ENCODE peak calls at places on chromosomes 2 and 18, in five cellular contexts. D, N, S, R and H are unnamed samples.

GRCh38 chr2:190603374-190603773 is 45.5 kb upstream of the NAB1 start:
- DNase-seq in D (no peak), N (no peak), S (no peak), R (no peak), H (no peak)

GRCh38 chr2:165629776-165630175 is 160.3 kb downstream of the CSRNP3 start:
- DNase-seq in D (no peak), N (no peak), S (no peak), R (no peak), H (no peak)

GRCh38 chr2:144083211-144083610 is 436.7 kb downstream of the ZEB2 start:
- DNase-seq in D (no peak), N (no peak), S (peak), R (peak), H (no peak)

GRCh38 chr2:233051241-233052149 is 8.6 kb upstream of the INPP5D start:
- DNase-seq in D (no peak), N (peak), S (peak), R (peak), H (peak)

GRCh38 chr2:58428553-58429284 is 187.6 kb upstream of the FANCL start:
- DNase-seq in D (peak), N (peak), S (no peak), R (peak), H (peak)

GRCh38 chr2:207766697-207767460 is 2.8 kb downstream of the FZD5 start:
- DNase-seq in D (no peak), N (peak), S (no peak), R (no peak), H (peak)

GRCh38 chr2:33617989-33618388 is 18.9 kb upstream of the FAM98A start:
- DNase-seq in D (no peak), N (no peak), S (no peak), R (no peak), H (no peak)

GRCh38 chr2:207530160-207531023 is 630 bp downstream of the CREB1 start:
- DNase-seq in D (no peak), N (peak), S (no peak), R (peak), H (no peak)

GRCh38 chr2:240344904-240345303 is 90.6 kb upstream of the GPC1 start:
- DNase-seq in D (no peak), N (no peak), S (no peak), R (no peak), H (no peak)

GRCh38 chr18:75173125-75173432 is 35.9 kb downstream of the PTGR3 start:
- DNase-seq in D (no peak), N (peak), S (peak), R (no peak), H (no peak)

GRCh38 chr2:170300993-170301392 is 123.0 kb downstream of the MYO3B start:
- DNase-seq in D (no peak), N (no peak), S (no peak), R (no peak), H (no peak)

GRCh38 chr18:7221424-7222155 is 9.3 kb upstream of the LRRC30 start:
- DNase-seq in D (peak), N (peak), S (peak), R (peak), H (peak)

GRCh38 chr2:121220995-121221394 is 64.0 kb downstream of the TFCP2L1 start:
- DNase-seq in D (no peak), N (no peak), S (no peak), R (no peak), H (no peak)

GRCh38 chr2:81706856-81707255 is 1402.3 kb upstream of the LRRTM1 start:
- DNase-seq in D (no peak), N (peak), S (no peak), R (no peak), H (no peak)

DNA sequence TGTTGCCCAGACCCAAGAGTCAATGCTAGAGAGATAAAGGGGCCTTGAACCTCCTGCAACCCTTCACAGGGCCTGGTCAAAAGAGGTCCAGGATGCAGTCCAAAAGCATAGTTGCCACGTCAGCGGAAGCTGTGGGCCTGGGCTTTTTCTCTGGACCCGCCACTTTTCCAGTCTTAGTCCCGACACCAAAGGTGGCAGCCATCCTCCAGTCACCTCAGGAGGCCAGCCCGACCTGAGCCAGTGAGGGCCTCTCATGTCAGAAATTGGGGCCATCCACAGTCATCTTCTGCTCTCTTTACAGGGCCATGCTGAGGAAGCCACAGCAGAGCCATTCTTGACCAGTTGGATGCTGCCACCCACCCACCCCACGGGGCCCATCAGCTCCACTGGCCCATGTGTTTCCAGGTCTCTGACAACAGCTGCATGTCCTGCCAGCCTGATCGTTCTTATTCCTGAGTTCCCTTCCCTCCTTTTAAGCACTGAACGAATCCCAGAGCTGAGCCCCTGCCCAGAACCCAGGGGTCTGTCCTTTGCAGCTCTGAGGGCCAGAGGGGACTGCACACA is 34.1 kb upstream of the KLHL29 start:
- DNase-seq in D (no peak), N (no peak), S (no peak), R (no peak), H (no peak)
- H4K8ac ChIP-seq in D (no peak), N (no peak), S (no peak), R (peak), H (no peak)

DNA sequence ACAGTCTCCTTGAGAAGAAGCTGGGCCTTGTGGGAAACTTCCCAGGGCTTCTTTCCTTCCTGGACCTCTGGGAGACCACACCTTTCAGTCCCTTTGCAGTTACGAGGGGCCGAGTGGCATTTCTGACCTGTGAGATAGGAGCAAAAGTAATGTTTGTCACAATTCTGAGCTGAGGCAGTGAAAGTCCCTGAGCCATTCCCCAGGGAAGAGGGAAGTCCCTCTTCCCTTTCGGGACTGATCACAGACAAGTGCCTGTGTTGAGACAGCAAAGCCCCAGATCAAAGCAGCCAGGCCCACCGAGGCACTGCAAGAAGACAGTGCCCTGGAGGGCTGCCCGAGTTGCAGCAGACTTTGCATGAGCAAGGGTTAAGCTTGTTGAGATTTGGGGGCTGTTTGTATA is 41.9 kb downstream of the RHOB start:
- DNase-seq in D (no peak), N (no peak), S (no peak), R (no peak), H (no peak)
- H4K8ac ChIP-seq in D (no peak), N (no peak), S (no peak), R (no peak), H (no peak)

DNA sequence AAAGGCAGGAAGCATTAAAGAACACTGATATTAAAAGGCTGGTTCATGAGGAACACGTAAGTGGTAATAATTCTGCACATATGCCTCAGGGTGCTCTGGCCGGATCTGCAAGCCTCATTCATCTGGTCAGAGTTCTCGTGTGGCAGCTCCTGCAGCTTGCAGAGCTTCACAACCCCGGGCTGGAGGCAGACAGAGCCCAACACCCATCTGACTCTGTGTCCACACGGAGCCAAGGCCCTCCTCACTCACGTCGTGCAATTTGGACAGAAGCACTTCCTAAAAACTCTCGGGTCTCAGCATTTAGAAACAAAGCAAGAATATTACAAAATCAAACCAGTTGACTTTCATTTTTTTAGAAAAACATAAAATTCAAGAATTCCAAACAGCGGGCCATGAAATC is 204.2 kb downstream of the CTIF start:
- DNase-seq in D (no peak), N (no peak), S (peak), R (peak), H (no peak)
- H4K8ac ChIP-seq in D (no peak), N (no peak), S (no peak), R (no peak), H (no peak)

GRCh38 chr2:127648321-127648720 is 2.4 kb downstream of the GPR17 start:
- DNase-seq in D (no peak), N (no peak), S (no peak), R (no peak), H (no peak)

GRCh38 chr2:127645395-127646291 is at the start of gene GPR17:
- DNase-seq in D (no peak), N (no peak), S (no peak), R (no peak), H (no peak)

GRCh38 chr2:127644661-127645394 is 1.1 kb upstream of the GPR17 start:
- DNase-seq in D (no peak), N (no peak), S (no peak), R (no peak), H (no peak)

GRCh38 chr2:127647242-127648190 is 1.6 kb downstream of the GPR17 start:
- DNase-seq in D (no peak), N (no peak), S (peak), R (peak), H (no peak)

DNA sequence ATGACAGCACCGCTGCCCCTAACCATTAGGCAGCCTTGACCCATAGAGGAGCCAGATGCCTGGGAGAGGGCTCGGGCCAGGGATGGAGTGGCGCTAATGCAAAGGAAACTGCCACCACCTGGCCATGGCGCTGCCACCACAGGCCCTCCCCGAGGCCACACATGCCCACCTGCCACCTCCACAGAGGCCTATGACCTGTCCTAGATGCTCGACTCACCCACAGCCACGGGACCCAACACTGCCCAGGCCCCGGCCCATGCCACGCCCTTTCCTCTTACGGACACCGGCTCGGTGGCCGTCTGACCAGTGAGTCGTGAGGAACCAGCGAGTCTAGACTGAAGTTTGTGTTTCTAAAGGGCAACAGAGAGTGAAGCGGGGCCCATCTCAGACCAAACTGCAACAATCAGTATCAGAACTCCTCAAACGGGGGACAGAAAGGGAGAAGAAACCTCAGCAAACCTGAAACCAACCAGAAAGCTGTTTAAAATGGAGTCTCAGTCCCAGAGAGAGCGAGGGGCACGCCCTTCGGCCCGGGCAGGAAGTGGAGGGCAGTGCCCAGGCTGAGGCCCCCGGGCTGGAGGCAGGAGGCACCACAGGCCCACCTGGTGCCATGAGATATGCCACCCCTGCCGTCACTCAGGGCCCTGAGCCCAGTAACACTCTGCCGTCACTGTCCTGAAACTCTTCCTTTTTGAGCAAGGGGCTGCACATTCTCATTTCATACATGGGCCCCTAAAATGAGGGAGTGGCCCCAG is 711 bp downstream of the GPR17 start:
- DNase-seq in D (no peak), N (no peak), S (no peak), R (no peak), H (no peak)
- H4K8ac ChIP-seq in D (no peak), N (no peak), S (no peak), R (peak), H (no peak)

GRCh38 chr2:128286905-128287779 is 31.5 kb downstream of the HS6ST1 start:
- DNase-seq in D (no peak), N (no peak), S (no peak), R (no peak), H (no peak)
- H4K8ac ChIP-seq in D (no peak), N (no peak), S (no peak), R (no peak), H (no peak)

GRCh38 chr2:46150445-46150970 is 146.7 kb upstream of the EPAS1 start:
- DNase-seq in D (no peak), N (no peak), S (no peak), R (no peak), H (no peak)
- H4K8ac ChIP-seq in D (no peak), N (no peak), S (no peak), R (no peak), H (no peak)

DNA sequence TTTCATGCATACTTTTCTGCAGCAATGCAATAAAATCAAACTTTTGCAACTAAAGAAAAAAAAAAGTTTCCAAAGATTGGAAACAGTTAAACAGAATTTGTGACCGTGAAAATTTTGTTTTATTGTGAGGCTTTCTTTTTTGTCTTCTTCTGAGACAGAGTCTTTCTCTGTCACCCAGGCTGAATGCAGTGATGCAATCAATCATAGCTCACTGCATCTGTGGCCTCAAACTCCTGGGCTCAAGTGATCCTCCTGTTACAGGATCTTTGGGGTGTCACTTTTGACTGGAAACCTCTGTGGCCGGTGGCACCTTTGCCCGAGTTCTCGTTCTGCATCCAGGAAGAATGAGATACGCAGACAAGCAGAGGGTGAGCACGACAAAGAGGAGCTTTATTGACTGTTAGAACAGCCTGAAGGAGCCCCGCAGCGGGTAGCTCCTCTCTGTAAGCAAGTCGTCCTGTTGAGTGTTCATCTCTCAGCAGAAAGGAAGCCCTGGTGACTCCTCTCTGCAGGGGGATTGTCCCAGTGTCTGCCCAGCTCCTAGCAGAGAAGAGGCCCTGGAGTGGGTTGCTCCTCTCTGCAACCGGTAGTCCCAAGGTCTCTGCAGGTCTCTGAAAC is 16.9 kb upstream of the ILKAP start:
- DNase-seq in D (no peak), N (no peak), S (no peak), R (no peak), H (no peak)
- H4K8ac ChIP-seq in D (no peak), N (no peak), S (no peak), R (no peak), H (no peak)

DNA sequence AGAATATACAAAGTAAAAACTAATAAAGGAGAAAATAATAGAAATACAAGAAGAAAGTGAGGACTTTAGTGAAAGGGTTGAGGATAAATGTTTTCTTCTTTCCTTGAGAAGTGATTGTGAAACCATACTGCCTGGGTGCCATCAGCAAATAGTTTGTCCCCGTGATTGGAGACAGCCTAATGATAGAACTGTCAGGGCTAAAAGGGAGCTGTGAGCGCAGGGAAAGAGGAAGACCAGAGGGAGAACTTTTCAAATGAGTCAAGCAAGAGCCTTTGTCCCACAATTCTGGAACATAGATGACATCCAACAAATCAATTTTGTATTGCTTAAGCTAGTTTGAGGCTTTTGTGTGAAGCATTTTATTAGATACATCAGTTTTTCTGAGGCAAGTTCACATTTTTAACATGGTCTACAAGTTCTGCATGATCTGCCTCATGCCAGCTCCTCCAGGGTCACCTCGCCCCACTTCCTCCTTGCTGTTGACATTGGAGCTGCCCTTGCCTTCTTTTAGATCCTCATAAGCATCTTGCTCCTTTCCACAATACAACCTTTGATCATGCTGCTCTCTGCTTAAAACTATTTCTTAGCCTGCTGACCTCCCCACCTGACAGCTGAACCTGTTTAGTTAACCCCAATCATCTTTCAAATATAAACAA is 213.4 kb upstream of the REG3G start:
- DNase-seq in D (no peak), N (no peak), S (no peak), R (no peak), H (no peak)
- H4K8ac ChIP-seq in D (no peak), N (no peak), S (no peak), R (no peak), H (no peak)

DNA sequence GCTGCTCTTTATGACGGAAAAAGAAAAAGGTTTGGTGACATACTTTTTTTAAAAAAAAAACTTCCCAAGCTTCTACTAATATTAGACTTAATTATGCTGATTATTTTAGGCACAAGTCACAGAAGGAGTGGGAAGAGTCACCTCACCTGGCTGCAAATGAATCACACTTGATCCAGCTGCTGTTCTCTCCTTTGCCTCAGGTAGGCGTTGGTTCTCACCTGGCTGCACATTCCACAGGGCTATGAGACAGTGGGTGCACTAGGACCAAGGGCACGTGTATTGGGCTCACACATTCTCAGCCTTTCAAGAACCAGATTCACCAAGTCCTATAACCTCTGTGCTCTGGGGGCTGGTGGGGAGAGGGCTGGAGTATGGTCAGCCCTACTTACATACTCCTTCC is 93.3 kb downstream of the TGFA start:
- DNase-seq in D (no peak), N (peak), S (no peak), R (no peak), H (peak)
- H4K8ac ChIP-seq in D (no peak), N (no peak), S (no peak), R (no peak), H (no peak)